ENCODE peak calls at places on chromosomes 5 and 9, in eight cellular contexts. One of them, this sample, is unnamed.

GRCh38 chr5:177483994-177484901 is 10.8 kb upstream of the DBN1 start:
- DNase-seq in NCI-H82: peak; percentile 75
- DNase-seq in AG04450: no peak
- DNase-seq in osteocyte: no peak
- DNase-seq in nucleus accumbens: no peak
- DNase-seq in NCI-H69: no peak
- DNase-seq in GM23248: no peak
- DNase-seq in HEK293T: no peak
- DNase-seq in this sample: no peak

GRCh38 chr5:180785794-180786221 is 16.8 kb downstream of the MGAT1 start:
- DNase-seq in osteocyte: peak; percentile 88
- DNase-seq in HEK293T: no peak
- DNase-seq in GM23248: peak; percentile 75
- DNase-seq in nucleus accumbens: no peak
- DNase-seq in NCI-H69: no peak
- DNase-seq in NCI-H82: no peak
- DNase-seq in AG04450: peak; percentile 60
- DNase-seq in this sample: no peak

GRCh38 chr5:15966651-15967050 is 212.9 kb downstream of the MARCHF11 start:
- DNase-seq in AG04450: no peak
- DNase-seq in NCI-H82: no peak
- DNase-seq in HEK293T: no peak
- DNase-seq in NCI-H69: no peak
- DNase-seq in nucleus accumbens: no peak
- DNase-seq in osteocyte: no peak
- DNase-seq in GM23248: peak; percentile 14
- DNase-seq in this sample: no peak

GRCh38 chr5:77867194-77867691 is 91.1 kb upstream of the TBCA start:
- DNase-seq in AG04450: no peak
- DNase-seq in HEK293T: no peak
- DNase-seq in GM23248: peak; percentile 72
- DNase-seq in NCI-H69: peak; percentile 67
- DNase-seq in nucleus accumbens: no peak
- DNase-seq in NCI-H82: peak; percentile 10
- DNase-seq in osteocyte: no peak
- DNase-seq in this sample: no peak

GRCh38 chr9:128123451-128124080 is 4.0 kb downstream of the PTGES2 start:
- DNase-seq in AG04450: no peak
- DNase-seq in NCI-H69: no peak
- DNase-seq in NCI-H82: no peak
- DNase-seq in HEK293T: no peak
- DNase-seq in nucleus accumbens: no peak
- DNase-seq in GM23248: no peak
- DNase-seq in osteocyte: no peak
- DNase-seq in this sample: no peak

GRCh38 chr5:73229271-73229670 is 56.3 kb downstream of the TMEM174 start:
- DNase-seq in NCI-H82: no peak
- DNase-seq in osteocyte: no peak
- DNase-seq in HEK293T: no peak
- DNase-seq in AG04450: no peak
- DNase-seq in nucleus accumbens: no peak
- DNase-seq in GM23248: peak; percentile 66
- DNase-seq in NCI-H69: no peak
- DNase-seq in this sample: no peak

GRCh38 chr5:103674321-103674720 is 111.7 kb upstream of the NUDT12 start:
- DNase-seq in GM23248: no peak
- DNase-seq in osteocyte: no peak
- DNase-seq in NCI-H69: peak; percentile 98
- DNase-seq in AG04450: no peak
- DNase-seq in nucleus accumbens: no peak
- DNase-seq in HEK293T: no peak
- DNase-seq in NCI-H82: no peak
- DNase-seq in this sample: no peak

GRCh38 chr5:41402845-41403244 is 107.6 kb downstream of the PLCXD3 start:
- DNase-seq in GM23248: no peak
- DNase-seq in NCI-H82: no peak
- DNase-seq in osteocyte: no peak
- DNase-seq in AG04450: no peak
- DNase-seq in NCI-H69: no peak
- DNase-seq in HEK293T: no peak
- DNase-seq in nucleus accumbens: no peak
- DNase-seq in this sample: no peak

GRCh38 chr5:6753851-6754250 is 40.6 kb downstream of the TENT4A start:
- DNase-seq in AG04450: no peak
- DNase-seq in HEK293T: no peak
- DNase-seq in osteocyte: no peak
- DNase-seq in nucleus accumbens: no peak
- DNase-seq in NCI-H69: no peak
- DNase-seq in NCI-H82: no peak
- DNase-seq in GM23248: no peak
- DNase-seq in this sample: no peak

GRCh38 chr9:42386477-42386876 is 203.0 kb downstream of the SPATA31A6 start:
- DNase-seq in NCI-H82: no peak
- DNase-seq in HEK293T: peak; percentile 14
- DNase-seq in osteocyte: no peak
- DNase-seq in AG04450: no peak
- DNase-seq in nucleus accumbens: no peak
- DNase-seq in GM23248: no peak
- DNase-seq in NCI-H69: no peak
- DNase-seq in this sample: no peak

This sample was measured in LoVo.